ENCODE peak calls at places on chromosome 10, in nine cellular contexts. A is non-pigmented ciliary epithelial cell; E is naive thymus-derived CD8-positive, alpha-beta T cell; H is dorsolateral prefrontal cortex; T is NCI-H69; R is glomerular endothelial cell; X is retina; W is HuH-7; K is activated T-cell treated with anti-CD3 and anti-CD28 coated beads, Interleukin-2, amount 50 U/mL, for 1 hour. N is an unnamed sample.

GRCh38 chr10:13815766-13816165 is 229.0 kb downstream of the PRPF18 start:
- DNase-seq in A (no peak), E (no peak), H (no peak), T (no peak), R (no peak), X (no peak), W (no peak), K (no peak), N (no peak)

GRCh38 chr10:52664629-52665028 is 108.0 kb downstream of the MBL2 start:
- DNase-seq in A (no peak), E (no peak), H (no peak), T (no peak), R (no peak), X (no peak), W (no peak), K (no peak), N (no peak)

GRCh38 chr10:33165911-33166310 is 168.6 kb downstream of the NRP1 start:
- DNase-seq in A (no peak), E (no peak), H (no peak), T (no peak), R (no peak), X (no peak), W (no peak), K (no peak), N (no peak)

GRCh38 chr10:48465860-48466521 is 138.9 kb downstream of the ARHGAP22 start:
- DNase-seq in A (no peak), E (no peak), H (peak; percentile 8), T (peak; percentile 34), R (no peak), X (no peak), W (no peak), K (no peak), N (no peak)

GRCh38 chr10:132197271-132198067 is 10.7 kb downstream of the DPYSL4 start:
- DNase-seq in A (no peak), E (no peak), H (no peak), T (no peak), R (no peak), X (no peak), W (no peak), K (no peak), N (no peak)

GRCh38 chr10:99765672-99766071 is 16.8 kb upstream of the ABCC2 start:
- DNase-seq in A (no peak), E (no peak), H (no peak), T (no peak), R (no peak), X (no peak), W (no peak), K (no peak), N (no peak)

GRCh38 chr10:31146496-31147219 is 115.0 kb upstream of the ZNF438 start:
- DNase-seq in A (peak; percentile 55), E (no peak), H (no peak), T (no peak), R (no peak), X (no peak), W (no peak), K (no peak), N (peak; percentile 36)

GRCh38 chr10:89262331-89263020 is 10.9 kb upstream of the LIPA start:
- DNase-seq in A (no peak), E (no peak), H (no peak), T (no peak), R (no peak), X (no peak), W (no peak), K (no peak), N (no peak)

GRCh38 chr10:63534723-63535122 is 13.5 kb downstream of the REEP3 start:
- DNase-seq in A (no peak), E (no peak), H (no peak), T (no peak), R (no peak), X (no peak), W (no peak), K (no peak), N (no peak)

GRCh38 chr10:74384615-74385213 is 233.7 kb downstream of the ADK start:
- DNase-seq in A (no peak), E (no peak), H (no peak), T (no peak), R (no peak), X (no peak), W (no peak), K (no peak), N (no peak)

GRCh38 chr10:80057171-80057570 is 21.3 kb upstream of the TMEM254 start:
- DNase-seq in A (no peak), E (no peak), H (no peak), T (no peak), R (no peak), X (no peak), W (no peak), K (no peak), N (no peak)

GRCh38 chr10:98331888-98332287 is 63.9 kb upstream of the LOXL4 start:
- DNase-seq in A (no peak), E (no peak), H (no peak), T (peak; percentile 59), R (no peak), X (no peak), W (no peak), K (no peak), N (no peak)

GRCh38 chr10:98246911-98247820 is 20.8 kb downstream of the LOXL4 start:
- DNase-seq in A (peak; percentile 46), E (no peak), H (no peak), T (peak; percentile 1), R (no peak), X (no peak), W (no peak), K (no peak), N (no peak)

GRCh38 chr10:75379234-75379724 is 22.3 kb downstream of the ZNF503 start:
- DNase-seq in A (no peak), E (no peak), H (no peak), T (peak; percentile 65), R (no peak), X (peak; percentile 38), W (no peak), K (no peak), N (peak; percentile 83)

GRCh38 chr10:35993816-35994515 is 351.9 kb upstream of the FZD8 start:
- DNase-seq in A (no peak), E (no peak), H (no peak), T (no peak), R (peak; percentile 36), X (peak; percentile 48), W (no peak), K (no peak), N (no peak)

GRCh38 chr10:128324058-128324457 is 197.8 kb upstream of the MKI67 start:
- DNase-seq in A (no peak), E (no peak), H (no peak), T (no peak), R (no peak), X (no peak), W (peak; percentile 43), K (no peak), N (no peak)

GRCh38 chr10:96670786-96671185 is 49.5 kb downstream of the PIK3AP1 start:
- DNase-seq in A (no peak), E (no peak), H (no peak), T (peak; percentile 86), R (no peak), X (no peak), W (peak; percentile 26), K (no peak), N (no peak)

GRCh38 chr10:87723500-87723899 is 63.8 kb downstream of the PAPSS2 start:
- DNase-seq in A (no peak), E (no peak), H (no peak), T (no peak), R (no peak), X (no peak), W (peak; percentile 18), K (no peak), N (no peak)

GRCh38 chr10:118870467-118871243 is 115.9 kb upstream of the CACUL1 start:
- DNase-seq in A (peak; percentile 79), E (no peak), H (peak; percentile 46), T (peak; percentile 8), R (peak; percentile 39), X (no peak), W (no peak), K (no peak), N (peak; percentile 76)

GRCh38 chr10:131577786-131578471 is 266.4 kb upstream of the TCERG1L start:
- DNase-seq in A (no peak), E (no peak), H (no peak), T (no peak), R (no peak), X (no peak), W (no peak), K (no peak), N (no peak)

GRCh38 chr10:113978802-113979201 is 64.9 kb upstream of the ADRB1 start:
- DNase-seq in A (no peak), E (no peak), H (peak; percentile 79), T (no peak), R (no peak), X (no peak), W (no peak), K (no peak), N (no peak)

GRCh38 chr10:16436758-16437539 is at the start of gene PTER:
- DNase-seq in A (peak; percentile 65), E (peak; percentile 93), H (peak; percentile 58), T (peak; percentile 96), R (peak; percentile 27), X (peak; percentile 93), W (peak; percentile 91), K (peak; percentile 98), N (peak; percentile 69)

GRCh38 chr10:3625959-3626751 is 158.9 kb downstream of the KLF6 start:
- DNase-seq in A (peak; percentile 65), E (no peak), H (no peak), T (no peak), R (no peak), X (no peak), W (no peak), K (no peak), N (no peak)

N was measured in retinal pigment epithelial cell.